ENCODE peak calls at places on chromosomes 6 and 20, in six cellular contexts. C is SJSA1; K is naive thymus-derived CD4-positive, alpha-beta T cell; Q is effector memory CD4-positive, alpha-beta T cell; E is fibroblast of lung; A is neuronal stem cell. O is an unnamed sample.

GRCh38 chr6:1798965-1799325 is 189.2 kb downstream of the FOXC1 start:
- DNase-seq in C (no peak), K (no peak), Q (no peak), E (no peak), A (no peak), O (no peak)

GRCh38 chr6:88045521-88046136 is 2.0 kb upstream of the SPACA1 start:
- DNase-seq in C (no peak), K (no peak), Q (no peak), E (no peak), A (peak), O (no peak)

GRCh38 chr6:136526196-136526930 is 23.9 kb downstream of the MAP7 start:
- DNase-seq in C (no peak), K (peak), Q (no peak), E (peak), A (peak), O (peak)

GRCh38 chr20:25197173-25197869 is 1.8 kb downstream of the ENTPD6 start:
- DNase-seq in C (no peak), K (peak), Q (no peak), E (no peak), A (no peak), O (no peak)

GRCh38 chr6:113442040-113442439 is 415.1 kb upstream of the MARCKS start:
- DNase-seq in C (no peak), K (no peak), Q (no peak), E (no peak), A (no peak), O (no peak)

GRCh38 chr6:16043171-16044142 is 85.4 kb upstream of the MYLIP start:
- DNase-seq in C (no peak), K (no peak), Q (no peak), E (no peak), A (no peak), O (no peak)

GRCh38 chr20:18831830-18832229 is 18.2 kb downstream of the SCP2D1 start:
- DNase-seq in C (no peak), K (no peak), Q (no peak), E (peak), A (no peak), O (no peak)

GRCh38 chr6:29011276-29011734 is 6.2 kb upstream of the ZNF311 start:
- DNase-seq in C (no peak), K (peak), Q (peak), E (peak), A (peak), O (peak)

GRCh38 chr6:98839788-98840361 is 5.5 kb downstream of the POU3F2 start:
- DNase-seq in C (no peak), K (no peak), Q (no peak), E (peak), A (peak), O (no peak)

GRCh38 chr20:40197744-40198143 is 491.3 kb downstream of the MAFB start:
- DNase-seq in C (no peak), K (no peak), Q (no peak), E (peak), A (no peak), O (no peak)

GRCh38 chr6:166333172-166333995 is 9.0 kb downstream of the SFT2D1 start:
- DNase-seq in C (no peak), K (peak), Q (no peak), E (no peak), A (no peak), O (no peak)

GRCh38 chr20:5127204-5127858 is 523 bp downstream of the CDS2 start:
- DNase-seq in C (no peak), K (peak), Q (peak), E (peak), A (peak), O (peak)

GRCh38 chr6:32092760-32093497 is 16.2 kb downstream of the TNXB start:
- DNase-seq in C (no peak), K (no peak), Q (no peak), E (peak), A (no peak), O (no peak)

GRCh38 chr6:89430563-89430962 is 2.4 kb upstream of the ANKRD6 start:
- DNase-seq in C (no peak), K (no peak), Q (no peak), E (peak), A (no peak), O (no peak)

GRCh38 chr20:19981091-19981490 is 36.1 kb upstream of the NAA20 start:
- DNase-seq in C (no peak), K (no peak), Q (no peak), E (peak), A (no peak), O (no peak)

GRCh38 chr6:67914419-67914818 is 720.7 kb upstream of the ADGRB3 start:
- DNase-seq in C (no peak), K (no peak), Q (no peak), E (peak), A (no peak), O (no peak)

GRCh38 chr20:13081877-13082276 is 73.1 kb downstream of the SPTLC3 start:
- DNase-seq in C (no peak), K (no peak), Q (no peak), E (no peak), A (no peak), O (no peak)

GRCh38 chr6:4727671-4728435 is 48.4 kb upstream of the CDYL start:
- DNase-seq in C (no peak), K (no peak), Q (no peak), E (peak), A (no peak), O (no peak)

GRCh38 chr6:121835662-121836061 is 400.2 kb downstream of the GJA1 start:
- DNase-seq in C (no peak), K (no peak), Q (no peak), E (peak), A (no peak), O (no peak)
- H3K27ac ChIP-seq in C (no peak), K (no peak), Q (no peak), E (no peak), A (no peak), O (no peak)

DNA sequence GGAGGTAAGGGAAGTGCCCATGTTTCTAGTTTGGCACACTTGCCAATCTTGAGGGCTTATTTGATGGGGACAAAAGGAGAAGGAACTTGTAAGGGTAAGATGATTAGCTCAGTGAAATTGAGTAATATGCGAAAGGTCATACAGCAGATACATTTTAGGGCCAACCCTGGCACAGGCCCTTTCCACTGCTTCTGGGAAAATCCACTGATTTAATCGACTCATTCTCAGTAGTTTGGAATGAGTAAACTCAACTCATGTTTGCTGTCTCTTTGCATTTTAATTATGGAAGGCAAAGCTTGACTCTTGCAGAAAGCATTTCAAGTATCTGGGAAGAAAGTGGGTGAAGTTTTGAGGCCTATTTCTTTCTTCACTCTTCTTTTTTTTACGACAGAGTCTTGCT is 20.0 kb downstream of the PHF20 start:
- DNase-seq in C (no peak), K (no peak), Q (no peak), E (peak), A (no peak), O (no peak)
- H3K27ac ChIP-seq in C (peak), K (no peak), Q (no peak), E (peak), A (no peak), O (no peak)

GRCh38 chr6:52596371-52597028 is 19.6 kb upstream of the TRAM2 start:
- DNase-seq in C (no peak), K (no peak), Q (no peak), E (peak), A (no peak), O (no peak)
- H3K27ac ChIP-seq in C (peak), K (no peak), Q (no peak), E (peak), A (no peak), O (no peak)

GRCh38 chr6:170056329-170056728 is 234.5 kb downstream of the DLL1 start:
- DNase-seq in C (no peak), K (no peak), Q (no peak), E (no peak), A (no peak), O (no peak)

GRCh38 chr6:170057034-170057734 is 233.7 kb downstream of the DLL1 start:
- DNase-seq in C (no peak), K (no peak), Q (no peak), E (no peak), A (no peak), O (no peak)

GRCh38 chr6:170057961-170058877 is 232.7 kb downstream of the DLL1 start:
- DNase-seq in C (no peak), K (no peak), Q (no peak), E (no peak), A (no peak), O (no peak)

GRCh38 chr6:170062209-170062903 is 228.5 kb downstream of the DLL1 start:
- DNase-seq in C (no peak), K (no peak), Q (no peak), E (no peak), A (no peak), O (no peak)

GRCh38 chr6:170058878-170059485 is 231.9 kb downstream of the DLL1 start:
- DNase-seq in C (no peak), K (no peak), Q (no peak), E (no peak), A (no peak), O (no peak)
- H3K27ac ChIP-seq in C (no peak), K (no peak), Q (no peak), E (no peak), A (no peak), O (no peak)

GRCh38 chr20:50416269-50416863 is 93.8 kb upstream of the PTPN1 start:
- DNase-seq in C (no peak), K (no peak), Q (no peak), E (no peak), A (no peak), O (no peak)
- H3K27ac ChIP-seq in C (no peak), K (no peak), Q (no peak), E (peak), A (no peak), O (peak)

GRCh38 chr6:39695447-39695846 is 29.8 kb downstream of the KIF6 start:
- DNase-seq in C (no peak), K (no peak), Q (no peak), E (no peak), A (no peak), O (no peak)

GRCh38 chr6:39698789-39699188 is 26.4 kb downstream of the KIF6 start:
- DNase-seq in C (no peak), K (no peak), Q (no peak), E (no peak), A (no peak), O (no peak)

GRCh38 chr6:39702265-39702664 is 22.9 kb downstream of the KIF6 start:
- DNase-seq in C (no peak), K (no peak), Q (no peak), E (no peak), A (no peak), O (no peak)

GRCh38 chr6:39696986-39697788 is 28.0 kb downstream of the KIF6 start:
- DNase-seq in C (no peak), K (no peak), Q (no peak), E (no peak), A (no peak), O (no peak)

DNA sequence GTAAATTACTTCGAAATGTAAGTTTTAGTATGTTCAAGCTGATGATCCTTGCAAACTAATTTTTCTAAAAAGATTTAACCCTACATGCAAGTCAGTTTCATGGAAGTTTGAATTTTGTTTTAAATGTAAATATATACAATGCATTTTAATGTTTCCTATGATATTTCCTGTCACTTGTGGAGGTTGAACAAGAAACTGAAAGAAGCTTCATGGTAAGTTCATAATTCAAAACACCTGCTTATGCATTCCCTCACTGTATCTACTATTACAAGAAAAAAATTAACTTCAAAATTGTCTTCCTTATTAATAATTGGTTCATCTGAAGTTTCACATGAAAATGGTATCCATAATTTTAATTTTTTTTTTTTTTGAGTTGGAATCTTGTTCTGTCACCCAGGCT is 24.8 kb downstream of the KIF6 start:
- DNase-seq in C (no peak), K (no peak), Q (no peak), E (no peak), A (no peak), O (no peak)
- H3K27ac ChIP-seq in C (no peak), K (no peak), Q (no peak), E (no peak), A (no peak), O (no peak)

GRCh38 chr6:133594551-133594950 is 294.4 kb upstream of the TCF21 start:
- DNase-seq in C (no peak), K (no peak), Q (no peak), E (no peak), A (no peak), O (no peak)

GRCh38 chr6:133591330-133591729 is 297.6 kb upstream of the TCF21 start:
- DNase-seq in C (no peak), K (no peak), Q (no peak), E (no peak), A (no peak), O (no peak)

GRCh38 chr6:133590814-133591213 is 298.1 kb upstream of the TCF21 start:
- DNase-seq in C (no peak), K (no peak), Q (no peak), E (no peak), A (no peak), O (no peak)

GRCh38 chr6:133590196-133590595 is 298.7 kb upstream of the TCF21 start:
- DNase-seq in C (no peak), K (no peak), Q (no peak), E (no peak), A (peak), O (no peak)

DNA sequence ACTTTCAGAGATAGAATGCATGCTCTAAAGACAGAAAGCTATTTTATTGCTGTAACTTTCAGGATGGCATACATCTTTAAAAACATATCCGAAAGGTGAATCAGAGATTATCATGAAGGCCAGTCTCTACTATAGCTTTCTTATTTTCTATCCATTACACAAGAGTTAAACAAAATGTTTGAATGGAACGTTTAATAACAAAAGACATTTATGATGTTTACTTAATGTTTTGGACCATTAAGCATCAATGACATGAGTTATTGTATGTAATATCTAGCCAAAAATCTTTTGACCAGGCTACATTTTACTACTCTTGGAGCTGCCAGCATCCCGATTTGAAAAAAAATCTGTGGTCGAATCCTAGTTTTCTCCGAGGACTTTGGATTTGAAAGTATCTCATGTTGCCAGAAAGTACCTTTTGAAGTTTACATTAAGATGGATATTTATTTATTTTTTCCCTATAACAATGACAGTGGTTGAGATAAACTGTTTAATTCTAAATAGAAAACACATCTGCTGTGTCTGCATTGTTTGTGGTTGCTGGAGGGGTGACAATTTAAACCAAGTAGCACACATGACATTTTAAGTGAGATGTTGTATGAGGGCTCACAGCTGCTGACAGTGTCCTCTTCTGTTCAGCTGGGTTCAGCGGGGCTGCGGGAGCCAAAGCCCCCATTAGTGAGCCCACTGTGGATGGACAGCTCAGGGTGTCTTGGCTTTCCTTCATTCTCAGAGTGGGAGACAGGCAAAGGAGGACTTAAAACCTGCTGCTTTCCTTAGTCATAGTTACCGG is 293.6 kb upstream of the TCF21 start:
- DNase-seq in C (no peak), K (no peak), Q (no peak), E (no peak), A (no peak), O (no peak)
- H3K27ac ChIP-seq in C (no peak), K (no peak), Q (no peak), E (no peak), A (no peak), O (no peak)

GRCh38 chr20:53149652-53150205 is 177.6 kb downstream of the TSHZ2 start:
- DNase-seq in C (no peak), K (no peak), Q (no peak), E (peak), A (no peak), O (no peak)

GRCh38 chr20:53150532-53150931 is 178.4 kb downstream of the TSHZ2 start:
- DNase-seq in C (no peak), K (no peak), Q (no peak), E (no peak), A (no peak), O (no peak)

GRCh38 chr20:53148764-53149163 is 176.6 kb downstream of the TSHZ2 start:
- DNase-seq in C (no peak), K (no peak), Q (no peak), E (peak), A (no peak), O (no peak)

GRCh38 chr20:53146201-53146891 is 174.2 kb downstream of the TSHZ2 start:
- DNase-seq in C (no peak), K (no peak), Q (no peak), E (peak), A (no peak), O (no peak)

GRCh38 chr20:53149184-53149651 is 177.1 kb downstream of the TSHZ2 start:
- DNase-seq in C (no peak), K (peak), Q (no peak), E (peak), A (no peak), O (no peak)
- H3K27ac ChIP-seq in C (no peak), K (no peak), Q (no peak), E (no peak), A (no peak), O (no peak)

DNA sequence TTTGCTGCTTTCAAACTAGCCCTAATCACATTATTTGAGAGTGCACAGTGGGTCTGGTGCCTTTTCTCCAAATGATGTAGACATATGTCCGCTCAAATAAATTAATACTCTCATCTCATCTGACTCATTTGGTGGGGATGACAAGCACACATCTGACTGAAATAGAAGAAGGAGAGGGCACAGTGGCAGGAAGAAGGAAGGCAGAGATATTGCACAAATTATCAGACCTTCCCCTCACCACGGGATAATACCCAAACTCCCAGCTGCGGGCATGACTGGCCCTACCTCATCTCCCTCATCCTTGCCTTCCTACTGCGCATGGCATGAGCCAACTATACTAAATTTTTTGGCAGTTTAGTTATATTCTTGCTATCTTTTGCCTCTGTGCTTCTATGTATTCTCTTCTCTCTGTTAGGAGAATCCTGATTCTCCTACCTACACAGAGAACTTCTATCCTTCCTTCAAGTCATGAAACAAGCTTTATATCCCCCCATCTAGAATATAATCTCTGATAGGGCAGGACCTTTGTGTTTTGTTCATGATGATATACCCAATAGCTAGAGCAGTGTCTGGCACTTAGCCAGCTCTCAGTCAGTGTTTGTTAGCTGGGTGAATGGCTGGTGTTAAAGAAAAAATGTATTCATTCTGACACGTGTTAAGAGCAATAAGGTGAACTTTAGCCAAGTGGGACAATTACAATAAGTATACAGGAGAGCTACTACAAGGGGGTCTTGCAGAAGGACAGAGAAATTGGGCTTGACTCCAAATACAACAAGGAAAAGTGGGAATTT is 34.1 kb upstream of the TNFRSF21 start:
- DNase-seq in C (no peak), K (no peak), Q (no peak), E (no peak), A (no peak), O (no peak)
- H3K27ac ChIP-seq in C (no peak), K (no peak), Q (no peak), E (no peak), A (no peak), O (no peak)

O was measured in substantia nigra.